ENCODE peak calls at places on chromosomes 16 and 17, in four cellular contexts. X, D, J and R are unnamed samples.

GRCh38 chr16:56606071-56606687 is 2.2 kb upstream of the MT2A start:
- DNase-seq in X (no peak), D (peak; percentile 77), J (no peak), R (no peak)

GRCh38 chr16:65845466-65846209 is 520.9 kb upstream of the CDH5 start:
- DNase-seq in X (no peak), D (peak; percentile 10), J (no peak), R (no peak)

GRCh38 chr17:60153606-60154355 is 4.0 kb downstream of the CA4 start:
- DNase-seq in X (no peak), D (no peak), J (no peak), R (no peak)

GRCh38 chr16:35752773-35753558 is 2293.6 kb downstream of the TP53TG3F start:
- DNase-seq in X (no peak), D (no peak), J (no peak), R (no peak)

GRCh38 chr16:27436921-27437650 is 35.1 kb downstream of the IL21R start:
- DNase-seq in X (no peak), D (no peak), J (no peak), R (no peak)

GRCh38 chr16:24471616-24472015 is 67.8 kb upstream of the RBBP6 start:
- DNase-seq in X (no peak), D (no peak), J (no peak), R (no peak)

GRCh38 chr17:45050680-45051059 is 762 bp downstream of the DCAKD start:
- DNase-seq in X (peak; percentile 57), D (peak; percentile 62), J (no peak), R (no peak)

GRCh38 chr16:23587726-23588125 is 8.4 kb downstream of the NDUFAB1 start:
- DNase-seq in X (no peak), D (peak; percentile 45), J (no peak), R (no peak)

GRCh38 chr17:37607637-37608368 is 1.4 kb downstream of the SYNRG start:
- DNase-seq in X (peak; percentile 88), D (no peak), J (no peak), R (peak; percentile 43)

GRCh38 chr16:20933589-20933988 is 33.0 kb downstream of the LYRM1 start:
- DNase-seq in X (no peak), D (no peak), J (no peak), R (no peak)

GRCh38 chr16:76729525-76729924 is 452.3 kb downstream of the CNTNAP4 start:
- DNase-seq in X (no peak), D (peak; percentile 35), J (no peak), R (no peak)

GRCh38 chr17:80034977-80035686 is 540 bp downstream of the TBC1D16 start:
- DNase-seq in X (no peak), D (peak; percentile 41), J (peak; percentile 13), R (no peak)

GRCh38 chr17:48892940-48893645 is 506 bp downstream of the ATP5MC1 start:
- DNase-seq in X (peak; percentile 29), D (no peak), J (no peak), R (no peak)

GRCh38 chr17:78637643-78638042 is 60.4 kb upstream of the DNAH17 start:
- DNase-seq in X (no peak), D (no peak), J (no peak), R (no peak)

GRCh38 chr17:74752415-74752814 is 4.0 kb downstream of the NHERF1 start:
- DNase-seq in X (no peak), D (no peak), J (no peak), R (no peak)

GRCh38 chr16:67730326-67730725 is 11.2 kb upstream of the GFOD2 start:
- DNase-seq in X (no peak), D (no peak), J (no peak), R (no peak)

GRCh38 chr17:62666061-62666800 is 38.8 kb downstream of the MRC2 start:
- DNase-seq in X (no peak), D (no peak), J (no peak), R (no peak)